ENCODE peak calls at places on chromosomes 12 and 14, in seven cellular contexts. J is A549, Y is mammary epithelial cell, E is mesenchymal stem cell, N is neuronal stem cell, P is HCT116, O is H9. B is an unnamed sample.
A peak's percentile ranks its signal among the peaks of the same experiment; 100 is the strongest.

GRCh38 chr12:48183091-48183875 is at the start of gene CCDC184:
- DNase-seq in P (peak; percentile 57), N (peak; percentile 86), J (peak; percentile 90), E (peak; percentile 91), O (peak; percentile 86), Y (peak; percentile 71), B (peak; percentile 85)

GRCh38 chr12:68971404-68971803 is 38.4 kb upstream of the CPM start:
- DNase-seq in Y (peak; percentile 87), O (no peak), P (no peak), N (no peak), E (peak; percentile 55), J (peak; percentile 19), B (no peak)

GRCh38 chr14:96559571-96559970 is 57.4 kb downstream of the PAPOLA start:
- DNase-seq in P (no peak), Y (no peak), O (no peak), J (no peak), N (no peak), E (no peak), B (no peak)

GRCh38 chr14:62087191-62087590 is 325.0 kb downstream of the SNAPC1 start:
- DNase-seq in Y (no peak), O (no peak), P (no peak), N (no peak), E (no peak), J (no peak), B (no peak)

GRCh38 chr14:75340921-75341320 is 62.3 kb downstream of the FOS start:
- DNase-seq in P (no peak), Y (no peak), N (no peak), E (peak; percentile 65), O (no peak), J (no peak), B (no peak)

GRCh38 chr12:58922849-58923248 is 2.5 kb upstream of the LRIG3 start:
- DNase-seq in E (peak; percentile 29), Y (no peak), J (peak; percentile 15), N (no peak), O (no peak), P (no peak), B (no peak)

GRCh38 chr12:42819801-42820200 is 230.3 kb upstream of the PRICKLE1 start:
- DNase-seq in P (no peak), Y (no peak), N (no peak), J (no peak), O (no peak), E (no peak), B (no peak)

GRCh38 chr12:26187429-26187828 is 7.9 kb upstream of the SSPN start:
- DNase-seq in J (no peak), O (no peak), N (no peak), E (no peak), P (no peak), Y (no peak), B (no peak)

GRCh38 chr12:124650912-124651311 is 83.5 kb upstream of the NCOR2 start:
- DNase-seq in P (no peak), Y (no peak), E (no peak), O (no peak), N (no peak), J (no peak), B (no peak)

GRCh38 chr12:90233168-90234100 is 524.8 kb upstream of the ATP2B1 start:
- DNase-seq in P (no peak), O (no peak), Y (no peak), J (no peak), E (no peak), N (no peak), B (peak; percentile 8)

GRCh38 chr14:74299061-74299545 is 3.6 kb downstream of the ABCD4 start:
- DNase-seq in E (no peak), P (peak; percentile 22), N (peak; percentile 27), J (no peak), O (no peak), Y (no peak), B (no peak)

GRCh38 chr12:100024974-100025555 is 40.3 kb upstream of the ANKS1B start:
- DNase-seq in P (no peak), N (no peak), J (no peak), Y (no peak), E (peak; percentile 29), O (no peak), B (no peak)

GRCh38 chr12:74382994-74383393 is 154.6 kb upstream of the ATXN7L3B start:
- DNase-seq in O (no peak), P (no peak), J (no peak), E (peak; percentile 33), Y (no peak), N (no peak), B (no peak)

GRCh38 chr14:61330511-61330910 is 9.1 kb downstream of the PRKCH start:
- DNase-seq in N (no peak), J (no peak), P (no peak), Y (no peak), E (no peak), O (no peak), B (no peak)

GRCh38 chr12:130506844-130507243 is 169.2 kb downstream of the PIWIL1 start:
- DNase-seq in N (no peak), Y (no peak), O (no peak), E (no peak), J (peak; percentile 53), P (no peak), B (no peak)

GRCh38 chr14:22433059-22433458 is 156.0 kb downstream of the DAD1 start:
- DNase-seq in N (no peak), P (no peak), O (no peak), Y (no peak), J (no peak), E (no peak), B (no peak)

GRCh38 chr12:108645686-108646596 is 12.2 kb upstream of the SELPLG start:
- DNase-seq in J (no peak), Y (no peak), O (peak; percentile 23), E (no peak), N (no peak), P (no peak), B (no peak)

GRCh38 chr14:52840916-52841315 is 49.5 kb upstream of the GNPNAT1 start:
- DNase-seq in Y (peak; percentile 48), P (no peak), E (peak; percentile 71), J (peak; percentile 63), N (no peak), O (no peak), B (peak; percentile 93)

GRCh38 chr14:69921052-69921451 is 41.8 kb downstream of the SMOC1 start:
- DNase-seq in N (no peak), P (no peak), J (no peak), Y (peak; percentile 35), O (no peak), E (peak; percentile 4), B (peak; percentile 95)

GRCh38 chr12:89309452-89309802 is 42.9 kb downstream of the DUSP6 start:
- DNase-seq in N (no peak), P (no peak), Y (no peak), J (no peak), E (peak; percentile 17), O (no peak), B (no peak)

GRCh38 chr12:103742349-103742784 is 98.7 kb downstream of the NT5DC3 start:
- DNase-seq in E (no peak), Y (peak; percentile 39), P (no peak), O (no peak), N (no peak), J (peak; percentile 49), B (no peak)

GRCh38 chr14:92613008-92613658 is 99.6 kb downstream of the RIN3 start:
- DNase-seq in J (peak; percentile 47), P (no peak), N (peak; percentile 40), Y (no peak), O (peak; percentile 83), E (no peak), B (no peak)

GRCh38 chr14:72543325-72543724 is 350.6 kb downstream of the DPF3 start:
- DNase-seq in J (no peak), P (no peak), O (no peak), N (no peak), Y (no peak), E (peak; percentile 47), B (peak; percentile 8)

GRCh38 chr12:126454581-126454980 is 1389.3 kb downstream of the AACS start:
- DNase-seq in J (no peak), E (no peak), Y (no peak), N (no peak), O (no peak), P (no peak), B (no peak)
- H3K4me2 ChIP-seq in J (no peak overlapping the region), E (no peak overlapping the region), Y (no peak overlapping the region), N (no peak overlapping the region), O (no peak overlapping the region), P (no peak overlapping the region), B (no peak overlapping the region)

GRCh38 chr12:38907171-38907923 is 2.0 kb upstream of the CPNE8 start:
- DNase-seq in J (no peak), P (no peak), E (no peak), Y (peak; percentile 37), O (no peak), N (no peak), B (peak; percentile 35)

GRCh38 chr12:38906482-38907170 is 1.2 kb upstream of the CPNE8 start:
- DNase-seq in O (peak; percentile 95), N (peak; percentile 88), Y (peak; percentile 91), E (peak; percentile 95), J (peak; percentile 88), P (peak; percentile 74), B (peak; percentile 90)

GRCh38 chr12:38905480-38906351 is at the start of gene CPNE8:
- DNase-seq in Y (peak; percentile 76), J (peak; percentile 87), P (peak; percentile 48), N (peak; percentile 52), O (peak; percentile 75), E (peak; percentile 94), B (peak; percentile 95)

GRCh38 chr12:38904932-38905479 is 385 bp downstream of the CPNE8 start:
- DNase-seq in N (peak; percentile 43), O (peak; percentile 93), P (peak; percentile 88), Y (peak; percentile 90), J (peak; percentile 94), E (peak; percentile 87), B (peak; percentile 65)

GRCh38 chr12:38903596-38903995 is 1.8 kb downstream of the CPNE8 start:
- DNase-seq in N (no peak), J (no peak), E (no peak), P (no peak), Y (no peak), O (no peak), B (no peak)
- H3K4me2 ChIP-seq in N (no peak overlapping the region), J (peak overlapping the region; percentile 91), E (no peak overlapping the region), P (peak overlapping the region; percentile 99), Y (peak overlapping the region; percentile 70), O (no peak overlapping the region), B (peak overlapping the region; percentile 99)

GRCh38 chr12:40515041-40515825 is 177.0 kb upstream of the CNTN1 start:
- DNase-seq in Y (peak; percentile 65), E (no peak), O (no peak), P (no peak), N (no peak), J (no peak), B (no peak)
- H3K4me2 ChIP-seq in Y (peak overlapping the region; percentile 48), E (no peak overlapping the region), O (no peak overlapping the region), P (no peak overlapping the region), N (no peak overlapping the region), J (no peak overlapping the region), B (no peak overlapping the region)

DNA sequence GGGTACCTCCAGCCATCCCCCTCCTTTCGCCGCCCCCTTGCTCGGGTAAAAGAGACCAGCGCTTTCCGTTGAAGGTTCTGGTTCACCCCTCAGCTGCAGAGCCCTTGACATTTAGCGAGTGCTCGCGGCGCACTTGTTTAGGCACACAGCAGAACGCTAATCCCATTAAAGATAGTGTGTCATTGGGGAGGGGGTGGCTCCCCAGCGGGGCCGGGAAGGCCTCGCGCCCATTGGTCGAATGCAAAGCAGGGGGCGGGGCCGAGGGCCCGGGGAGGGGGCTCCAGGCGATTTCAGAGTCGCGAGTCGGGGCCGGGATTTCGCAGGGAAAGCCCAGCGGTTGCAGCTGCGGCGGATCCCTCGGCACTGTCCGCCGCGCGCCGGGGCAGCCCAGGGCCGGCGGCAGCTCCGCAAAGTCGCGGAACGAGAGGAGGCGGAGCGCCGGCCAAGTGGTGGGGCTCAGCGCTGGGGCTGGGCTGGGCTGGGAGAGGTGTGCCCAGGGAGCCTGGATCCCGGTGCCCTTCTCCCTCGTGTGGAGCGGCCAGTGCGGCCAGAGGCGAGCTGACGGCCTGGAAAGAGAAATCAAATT is 122.9 kb downstream of the TSPAN9 start:
- DNase-seq in E (peak; percentile 74), J (peak; percentile 40), N (peak; percentile 86), Y (peak; percentile 49), P (no peak), O (peak; percentile 94), B (peak; percentile 95)
- H3K4me2 ChIP-seq in E (peak overlapping the region; percentile 97), J (peak overlapping the region; percentile 99), N (peak overlapping the region; percentile 99), Y (peak overlapping the region; percentile 81), P (no peak overlapping the region), O (peak overlapping the region; percentile 65), B (peak overlapping the region; percentile 64)